ENCODE peak calls at places on chromosome 10, in six cellular contexts. L is A549, N is SK-N-SH, J is GM12878, T is sigmoid colon, Q is H1. A is an unnamed sample.

GRCh38 chr10:77493851-77494788 is 143.5 kb downstream of the KCNMA1 start:
- DNase-seq in L (peak; percentile 53), N (peak; percentile 69), J (no peak), T (no peak), Q (no peak), A (no peak)

GRCh38 chr10:16995867-16996529 is 133.6 kb downstream of the CUBN start:
- DNase-seq in L (no peak), N (no peak), J (no peak), T (no peak), Q (no peak), A (no peak)

GRCh38 chr10:11403116-11403515 is 208.3 kb downstream of the USP6NL start:
- DNase-seq in L (no peak), N (no peak), J (no peak), T (no peak), Q (no peak), A (no peak)

GRCh38 chr10:101778781-101779543 is 3.0 kb upstream of the FGF8 start:
- DNase-seq in L (no peak), N (peak; percentile 34), J (no peak), T (peak; percentile 66), Q (no peak), A (peak; percentile 68)

GRCh38 chr10:106682175-106682574 is 482.3 kb downstream of the SORCS1 start:
- DNase-seq in L (no peak), N (no peak), J (no peak), T (no peak), Q (no peak), A (no peak)

GRCh38 chr10:80122110-80122710 is 10.3 kb upstream of the PLAC9 start:
- DNase-seq in L (no peak), N (no peak), J (no peak), T (no peak), Q (no peak), A (no peak)

GRCh38 chr10:120746016-120746755 is 105.0 kb upstream of the WDR11 start:
- DNase-seq in L (no peak), N (peak; percentile 41), J (no peak), T (no peak), Q (no peak), A (no peak)

GRCh38 chr10:62095341-62096071 is 173.1 kb downstream of the RTKN2 start:
- DNase-seq in L (peak; percentile 66), N (no peak), J (no peak), T (no peak), Q (no peak), A (no peak)

GRCh38 chr10:43252166-43252784 is 14.6 kb downstream of the RASGEF1A start:
- DNase-seq in L (no peak), N (no peak), J (no peak), T (no peak), Q (no peak), A (no peak)

GRCh38 chr10:108721874-108722273 is 1201.4 kb downstream of the XPNPEP1 start:
- DNase-seq in L (no peak), N (no peak), J (no peak), T (no peak), Q (no peak), A (no peak)

GRCh38 chr10:96616961-96617360 is 30.1 kb upstream of the TM9SF3 start:
- DNase-seq in L (no peak), N (no peak), J (no peak), T (no peak), Q (no peak), A (no peak)

GRCh38 chr10:620417-620816 is 69.1 kb downstream of the DIP2C start:
- DNase-seq in L (no peak), N (no peak), J (peak; percentile 16), T (no peak), Q (no peak), A (no peak)

GRCh38 chr10:29057712-29058426 is 231.0 kb upstream of the LYZL1 start:
- DNase-seq in L (no peak), N (peak; percentile 45), J (no peak), T (no peak), Q (no peak), A (no peak)

GRCh38 chr10:11712761-11713160 is 29.4 kb upstream of the ECHDC3 start:
- DNase-seq in L (no peak), N (no peak), J (no peak), T (no peak), Q (no peak), A (no peak)

GRCh38 chr10:562142-562541 is 127.3 kb downstream of the DIP2C start:
- DNase-seq in L (no peak), N (no peak), J (no peak), T (no peak), Q (no peak), A (no peak)

GRCh38 chr10:132913559-132914115 is 28.7 kb downstream of the CFAP46 start:
- DNase-seq in L (no peak), N (no peak), J (no peak), T (peak; percentile 36), Q (no peak), A (no peak)

GRCh38 chr10:35387768-35388167 is 51.5 kb downstream of the CCNY start:
- DNase-seq in L (peak; percentile 37), N (no peak), J (peak; percentile 50), T (no peak), Q (no peak), A (peak; percentile 49)

GRCh38 chr10:109966961-109967738 is 40.6 kb upstream of the ADD3 start:
- DNase-seq in L (peak; percentile 23), N (peak; percentile 72), J (no peak), T (no peak), Q (no peak), A (no peak)

GRCh38 chr10:58807631-58808024 is 295.0 kb downstream of the BICC1 start:
- DNase-seq in L (peak; percentile 46), N (no peak), J (no peak), T (no peak), Q (no peak), A (no peak)

GRCh38 chr10:13104697-13105096 is 4.7 kb downstream of the OPTN start:
- DNase-seq in L (no peak), N (no peak), J (no peak), T (no peak), Q (no peak), A (no peak)

GRCh38 chr10:11425672-11426071 is 185.8 kb downstream of the USP6NL start:
- DNase-seq in L (no peak), N (no peak), J (no peak), T (no peak), Q (no peak), A (no peak)

GRCh38 chr10:133100706-133101463 is 13.2 kb downstream of the ADGRA1 start:
- DNase-seq in L (peak; percentile 28), N (no peak), J (no peak), T (no peak), Q (peak; percentile 78), A (peak; percentile 54)

GRCh38 chr10:91022924-91023707 is 102.2 kb upstream of the ANKRD1 start:
- DNase-seq in L (no peak), N (no peak), J (no peak), T (peak; percentile 66), Q (no peak), A (no peak)

GRCh38 chr10:10930979-10931743 is 86.5 kb upstream of the CELF2 start:
- DNase-seq in L (no peak), N (no peak), J (no peak), T (no peak), Q (no peak), A (no peak)

GRCh38 chr10:33196710-33197406 is 137.6 kb downstream of the NRP1 start:
- DNase-seq in L (peak; percentile 85), N (no peak), J (no peak), T (no peak), Q (no peak), A (peak; percentile 40)
- TF ChIP-seq EP300 in L (peak; percentile 24), N (no peak), J (no peak), T (no peak), Q (no peak), A (no peak)

GRCh38 chr10:129845081-129845823 is 118.8 kb downstream of the EBF3 start:
- DNase-seq in L (no peak), N (no peak), J (no peak), T (no peak), Q (no peak), A (no peak)
- TF ChIP-seq EP300 in L (no peak), N (no peak), J (no peak), T (no peak), Q (no peak), A (no peak)

GRCh38 chr10:127040756-127041155 is 135.5 kb downstream of the DOCK1 start:
- DNase-seq in L (no peak), N (no peak), J (no peak), T (no peak), Q (no peak), A (no peak)

GRCh38 chr10:127043312-127043711 is 138.1 kb downstream of the DOCK1 start:
- DNase-seq in L (no peak), N (no peak), J (no peak), T (no peak), Q (no peak), A (no peak)

GRCh38 chr10:127041561-127041960 is 136.3 kb downstream of the DOCK1 start:
- DNase-seq in L (no peak), N (no peak), J (no peak), T (no peak), Q (no peak), A (no peak)

GRCh38 chr10:127046975-127047877 is 142.0 kb downstream of the DOCK1 start:
- DNase-seq in L (no peak), N (no peak), J (no peak), T (no peak), Q (no peak), A (no peak)

GRCh38 chr10:127044191-127044590 is 139.0 kb downstream of the DOCK1 start:
- DNase-seq in L (no peak), N (no peak), J (no peak), T (peak; percentile 75), Q (no peak), A (peak; percentile 59)
- TF ChIP-seq EP300 in L (no peak), N (no peak), J (no peak), T (peak; percentile 25), Q (no peak), A (no peak)

DNA sequence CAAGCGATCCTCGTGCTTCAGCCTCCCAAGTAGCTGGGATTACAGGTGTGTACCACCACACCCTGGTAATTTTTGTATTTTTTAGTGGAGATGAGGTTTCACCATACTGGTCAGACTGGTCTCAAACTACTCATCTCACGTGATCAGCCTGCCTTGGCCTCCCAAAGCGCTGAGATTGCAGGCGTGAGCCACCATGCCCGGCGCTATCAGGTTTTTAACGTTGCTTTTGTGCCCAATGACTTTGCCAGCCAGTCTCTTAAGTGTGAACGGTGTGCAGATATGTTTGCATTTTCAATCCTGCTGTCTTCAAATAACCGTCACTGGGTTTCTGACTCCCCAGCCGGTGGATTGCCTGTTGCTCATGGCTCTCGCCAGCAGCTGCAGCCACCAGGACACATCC is 201.8 kb upstream of the PPP2R2D start:
- DNase-seq in L (no peak), N (no peak), J (no peak), T (no peak), Q (no peak), A (no peak)
- TF ChIP-seq EP300 in L (no peak), N (no peak), J (no peak), T (no peak), Q (no peak), A (no peak)

GRCh38 chr10:116774728-116775151 is 32.4 kb upstream of the HSPA12A start:
- DNase-seq in L (no peak), N (no peak), J (no peak), T (peak; percentile 53), Q (no peak), A (no peak)
- TF ChIP-seq EP300 in L (no peak), N (no peak), J (no peak), T (no peak), Q (no peak), A (no peak)

A was measured in stomach.